ENCODE peak calls at places on chromosomes 11 and 22, in nine cellular contexts. One of them, this sample, is unnamed.

GRCh38 chr11:64545605-64546004 is 45.4 kb upstream of the SLC22A12 start:
- DNase-seq in natural killer cell treated with Interleukin-12 subunit alpha and Interleukin-12 subunit beta and Interleukin-15 and Interleukin-18, amount 100 ng/mL, for 72 hours: no peak
- DNase-seq in NCI-H187: no peak
- DNase-seq in heart left ventricle: no peak
- DNase-seq in T-helper 1 cell: no peak
- DNase-seq in T47D: no peak
- DNase-seq in MV-4-11: no peak
- DNase-seq in C1 segment of cervical spinal cord: no peak
- DNase-seq in hypothalamus: no peak
- DNase-seq in this sample: peak

GRCh38 chr11:92707173-92707619 is 262.3 kb upstream of the MTNR1B start:
- DNase-seq in MV-4-11: no peak
- DNase-seq in heart left ventricle: no peak
- DNase-seq in T-helper 1 cell: no peak
- DNase-seq in hypothalamus: no peak
- DNase-seq in T47D: peak
- DNase-seq in natural killer cell treated with Interleukin-12 subunit alpha and Interleukin-12 subunit beta and Interleukin-15 and Interleukin-18, amount 100 ng/mL, for 72 hours: no peak
- DNase-seq in C1 segment of cervical spinal cord: no peak
- DNase-seq in NCI-H187: peak
- DNase-seq in this sample: peak

GRCh38 chr11:60307507-60308195 is 19.4 kb upstream of the MS4A6E start:
- DNase-seq in C1 segment of cervical spinal cord: no peak
- DNase-seq in T-helper 1 cell: no peak
- DNase-seq in heart left ventricle: no peak
- DNase-seq in NCI-H187: no peak
- DNase-seq in T47D: no peak
- DNase-seq in hypothalamus: no peak
- DNase-seq in natural killer cell treated with Interleukin-12 subunit alpha and Interleukin-12 subunit beta and Interleukin-15 and Interleukin-18, amount 100 ng/mL, for 72 hours: no peak
- DNase-seq in MV-4-11: no peak
- DNase-seq in this sample: no peak

GRCh38 chr11:105071060-105071732 is 26.1 kb upstream of the CARD16 start:
- DNase-seq in hypothalamus: no peak
- DNase-seq in C1 segment of cervical spinal cord: no peak
- DNase-seq in T-helper 1 cell: peak
- DNase-seq in NCI-H187: no peak
- DNase-seq in T47D: no peak
- DNase-seq in heart left ventricle: no peak
- DNase-seq in MV-4-11: peak
- DNase-seq in natural killer cell treated with Interleukin-12 subunit alpha and Interleukin-12 subunit beta and Interleukin-15 and Interleukin-18, amount 100 ng/mL, for 72 hours: no peak
- DNase-seq in this sample: no peak

GRCh38 chr11:117803896-117804295 is 6.9 kb upstream of the DSCAML1 start:
- DNase-seq in heart left ventricle: no peak
- DNase-seq in C1 segment of cervical spinal cord: no peak
- DNase-seq in natural killer cell treated with Interleukin-12 subunit alpha and Interleukin-12 subunit beta and Interleukin-15 and Interleukin-18, amount 100 ng/mL, for 72 hours: no peak
- DNase-seq in MV-4-11: no peak
- DNase-seq in T-helper 1 cell: no peak
- DNase-seq in hypothalamus: no peak
- DNase-seq in NCI-H187: no peak
- DNase-seq in T47D: no peak
- DNase-seq in this sample: no peak

GRCh38 chr22:28931844-28932561 is 48.6 kb downstream of the ZNRF3 start:
- DNase-seq in MV-4-11: no peak
- DNase-seq in T-helper 1 cell: no peak
- DNase-seq in C1 segment of cervical spinal cord: no peak
- DNase-seq in hypothalamus: no peak
- DNase-seq in NCI-H187: no peak
- DNase-seq in natural killer cell treated with Interleukin-12 subunit alpha and Interleukin-12 subunit beta and Interleukin-15 and Interleukin-18, amount 100 ng/mL, for 72 hours: no peak
- DNase-seq in heart left ventricle: no peak
- DNase-seq in T47D: no peak
- DNase-seq in this sample: peak

GRCh38 chr22:50704510-50705218 is 32.0 kb downstream of the SHANK3 start:
- DNase-seq in MV-4-11: no peak
- DNase-seq in NCI-H187: no peak
- DNase-seq in hypothalamus: no peak
- DNase-seq in T-helper 1 cell: no peak
- DNase-seq in heart left ventricle: no peak
- DNase-seq in C1 segment of cervical spinal cord: no peak
- DNase-seq in natural killer cell treated with Interleukin-12 subunit alpha and Interleukin-12 subunit beta and Interleukin-15 and Interleukin-18, amount 100 ng/mL, for 72 hours: peak
- DNase-seq in T47D: no peak
- DNase-seq in this sample: no peak

GRCh38 chr11:122209619-122210377 is 93.8 kb upstream of the BLID start:
- DNase-seq in heart left ventricle: peak
- DNase-seq in T-helper 1 cell: no peak
- DNase-seq in C1 segment of cervical spinal cord: peak
- DNase-seq in natural killer cell treated with Interleukin-12 subunit alpha and Interleukin-12 subunit beta and Interleukin-15 and Interleukin-18, amount 100 ng/mL, for 72 hours: no peak
- DNase-seq in NCI-H187: no peak
- DNase-seq in hypothalamus: peak
- DNase-seq in MV-4-11: no peak
- DNase-seq in T47D: no peak
- DNase-seq in this sample: no peak

GRCh38 chr11:126476977-126477376 is 121.5 kb downstream of the ST3GAL4 start:
- DNase-seq in heart left ventricle: no peak
- DNase-seq in MV-4-11: peak
- DNase-seq in C1 segment of cervical spinal cord: no peak
- DNase-seq in T-helper 1 cell: no peak
- DNase-seq in natural killer cell treated with Interleukin-12 subunit alpha and Interleukin-12 subunit beta and Interleukin-15 and Interleukin-18, amount 100 ng/mL, for 72 hours: no peak
- DNase-seq in T47D: no peak
- DNase-seq in hypothalamus: no peak
- DNase-seq in NCI-H187: no peak
- DNase-seq in this sample: no peak

GRCh38 chr22:22897947-22898346 is 10.3 kb downstream of the IGLL5 start:
- DNase-seq in NCI-H187: no peak
- DNase-seq in hypothalamus: no peak
- DNase-seq in T47D: no peak
- DNase-seq in natural killer cell treated with Interleukin-12 subunit alpha and Interleukin-12 subunit beta and Interleukin-15 and Interleukin-18, amount 100 ng/mL, for 72 hours: peak
- DNase-seq in heart left ventricle: no peak
- DNase-seq in T-helper 1 cell: no peak
- DNase-seq in MV-4-11: no peak
- DNase-seq in C1 segment of cervical spinal cord: no peak
- DNase-seq in this sample: no peak

GRCh38 chr11:44136176-44136945 is 40.9 kb downstream of the EXT2 start:
- DNase-seq in heart left ventricle: no peak
- DNase-seq in C1 segment of cervical spinal cord: no peak
- DNase-seq in T-helper 1 cell: no peak
- DNase-seq in MV-4-11: no peak
- DNase-seq in T47D: no peak
- DNase-seq in hypothalamus: no peak
- DNase-seq in NCI-H187: no peak
- DNase-seq in natural killer cell treated with Interleukin-12 subunit alpha and Interleukin-12 subunit beta and Interleukin-15 and Interleukin-18, amount 100 ng/mL, for 72 hours: no peak
- DNase-seq in this sample: no peak

GRCh38 chr11:8252388-8252787 is 11.3 kb downstream of the LMO1 start:
- DNase-seq in C1 segment of cervical spinal cord: no peak
- DNase-seq in T-helper 1 cell: no peak
- DNase-seq in MV-4-11: no peak
- DNase-seq in heart left ventricle: no peak
- DNase-seq in hypothalamus: no peak
- DNase-seq in natural killer cell treated with Interleukin-12 subunit alpha and Interleukin-12 subunit beta and Interleukin-15 and Interleukin-18, amount 100 ng/mL, for 72 hours: no peak
- DNase-seq in T47D: no peak
- DNase-seq in NCI-H187: no peak
- DNase-seq in this sample: no peak

GRCh38 chr11:43819926-43820325 is 60.7 kb upstream of the ALKBH3 start:
- DNase-seq in T-helper 1 cell: no peak
- DNase-seq in hypothalamus: no peak
- DNase-seq in C1 segment of cervical spinal cord: no peak
- DNase-seq in NCI-H187: no peak
- DNase-seq in natural killer cell treated with Interleukin-12 subunit alpha and Interleukin-12 subunit beta and Interleukin-15 and Interleukin-18, amount 100 ng/mL, for 72 hours: no peak
- DNase-seq in T47D: no peak
- DNase-seq in MV-4-11: no peak
- DNase-seq in heart left ventricle: no peak
- DNase-seq in this sample: no peak

GRCh38 chr11:93089474-93090102 is 108.2 kb downstream of the SLC36A4 start:
- DNase-seq in hypothalamus: peak
- DNase-seq in natural killer cell treated with Interleukin-12 subunit alpha and Interleukin-12 subunit beta and Interleukin-15 and Interleukin-18, amount 100 ng/mL, for 72 hours: no peak
- DNase-seq in heart left ventricle: no peak
- DNase-seq in T-helper 1 cell: no peak
- DNase-seq in C1 segment of cervical spinal cord: peak
- DNase-seq in NCI-H187: no peak
- DNase-seq in T47D: peak
- DNase-seq in MV-4-11: peak
- DNase-seq in this sample: peak

GRCh38 chr11:68436985-68437926 is 23.3 kb upstream of the PPP6R3 start:
- DNase-seq in T47D: no peak
- DNase-seq in heart left ventricle: peak
- DNase-seq in T-helper 1 cell: no peak
- DNase-seq in NCI-H187: no peak
- DNase-seq in hypothalamus: no peak
- DNase-seq in C1 segment of cervical spinal cord: no peak
- DNase-seq in natural killer cell treated with Interleukin-12 subunit alpha and Interleukin-12 subunit beta and Interleukin-15 and Interleukin-18, amount 100 ng/mL, for 72 hours: no peak
- DNase-seq in MV-4-11: peak
- DNase-seq in this sample: peak

GRCh38 chr11:70099578-70100282 is 21.6 kb downstream of the ANO1 start:
- DNase-seq in C1 segment of cervical spinal cord: no peak
- DNase-seq in heart left ventricle: no peak
- DNase-seq in hypothalamus: no peak
- DNase-seq in natural killer cell treated with Interleukin-12 subunit alpha and Interleukin-12 subunit beta and Interleukin-15 and Interleukin-18, amount 100 ng/mL, for 72 hours: no peak
- DNase-seq in T47D: no peak
- DNase-seq in MV-4-11: no peak
- DNase-seq in T-helper 1 cell: no peak
- DNase-seq in NCI-H187: no peak
- DNase-seq in this sample: no peak

GRCh38 chr11:134527382-134528243 is 115.6 kb upstream of the B3GAT1 start:
- DNase-seq in heart left ventricle: no peak
- DNase-seq in C1 segment of cervical spinal cord: no peak
- DNase-seq in NCI-H187: no peak
- DNase-seq in MV-4-11: no peak
- DNase-seq in T-helper 1 cell: no peak
- DNase-seq in hypothalamus: no peak
- DNase-seq in T47D: peak
- DNase-seq in natural killer cell treated with Interleukin-12 subunit alpha and Interleukin-12 subunit beta and Interleukin-15 and Interleukin-18, amount 100 ng/mL, for 72 hours: no peak
- DNase-seq in this sample: no peak

GRCh38 chr22:24088796-24089195 is 77.7 kb downstream of the CABIN1 start:
- DNase-seq in natural killer cell treated with Interleukin-12 subunit alpha and Interleukin-12 subunit beta and Interleukin-15 and Interleukin-18, amount 100 ng/mL, for 72 hours: no peak
- DNase-seq in T47D: no peak
- DNase-seq in MV-4-11: no peak
- DNase-seq in NCI-H187: no peak
- DNase-seq in hypothalamus: no peak
- DNase-seq in C1 segment of cervical spinal cord: no peak
- DNase-seq in heart left ventricle: no peak
- DNase-seq in T-helper 1 cell: no peak
- DNase-seq in this sample: no peak

GRCh38 chr22:49923445-49923844 is 5.0 kb downstream of the CRELD2 start:
- DNase-seq in C1 segment of cervical spinal cord: no peak
- DNase-seq in MV-4-11: no peak
- DNase-seq in T47D: no peak
- DNase-seq in hypothalamus: no peak
- DNase-seq in T-helper 1 cell: no peak
- DNase-seq in heart left ventricle: no peak
- DNase-seq in NCI-H187: no peak
- DNase-seq in natural killer cell treated with Interleukin-12 subunit alpha and Interleukin-12 subunit beta and Interleukin-15 and Interleukin-18, amount 100 ng/mL, for 72 hours: no peak
- DNase-seq in this sample: no peak

GRCh38 chr11:77823775-77824174 is 2.8 kb downstream of the AAMDC start:
- DNase-seq in NCI-H187: no peak
- DNase-seq in T47D: no peak
- DNase-seq in C1 segment of cervical spinal cord: no peak
- DNase-seq in MV-4-11: peak
- DNase-seq in heart left ventricle: no peak
- DNase-seq in hypothalamus: no peak
- DNase-seq in natural killer cell treated with Interleukin-12 subunit alpha and Interleukin-12 subunit beta and Interleukin-15 and Interleukin-18, amount 100 ng/mL, for 72 hours: no peak
- DNase-seq in T-helper 1 cell: no peak
- DNase-seq in this sample: no peak

GRCh38 chr22:48955351-48956311 is 872.0 kb downstream of the BRD1 start:
- DNase-seq in natural killer cell treated with Interleukin-12 subunit alpha and Interleukin-12 subunit beta and Interleukin-15 and Interleukin-18, amount 100 ng/mL, for 72 hours: no peak
- DNase-seq in heart left ventricle: no peak
- DNase-seq in T-helper 1 cell: no peak
- DNase-seq in NCI-H187: no peak
- DNase-seq in MV-4-11: no peak
- DNase-seq in hypothalamus: no peak
- DNase-seq in T47D: no peak
- DNase-seq in C1 segment of cervical spinal cord: no peak
- DNase-seq in this sample: no peak

GRCh38 chr11:41921991-41922390 is 462.5 kb upstream of the LRRC4C start:
- DNase-seq in NCI-H187: peak
- DNase-seq in natural killer cell treated with Interleukin-12 subunit alpha and Interleukin-12 subunit beta and Interleukin-15 and Interleukin-18, amount 100 ng/mL, for 72 hours: no peak
- DNase-seq in T47D: no peak
- DNase-seq in C1 segment of cervical spinal cord: no peak
- DNase-seq in T-helper 1 cell: no peak
- DNase-seq in heart left ventricle: no peak
- DNase-seq in hypothalamus: no peak
- DNase-seq in MV-4-11: no peak
- DNase-seq in this sample: no peak

GRCh38 chr11:30333405-30333804 is 10.5 kb downstream of the ARL14EP start:
- DNase-seq in NCI-H187: no peak
- DNase-seq in T-helper 1 cell: no peak
- DNase-seq in MV-4-11: no peak
- DNase-seq in natural killer cell treated with Interleukin-12 subunit alpha and Interleukin-12 subunit beta and Interleukin-15 and Interleukin-18, amount 100 ng/mL, for 72 hours: no peak
- DNase-seq in hypothalamus: no peak
- DNase-seq in C1 segment of cervical spinal cord: no peak
- DNase-seq in heart left ventricle: no peak
- DNase-seq in T47D: peak
- DNase-seq in this sample: peak

This sample was measured in Caki2.